ENCODE peak calls at places on chromosomes 1 and 21, in ten cellular contexts. T, B, U, D, Y, V, Z, I, X and A are unnamed samples.

GRCh38 chr1:7247158-7247557 is 461.9 kb downstream of the CAMTA1 start:
- DNase-seq in T (no peak), B (no peak), U (no peak), D (no peak), Y (no peak), V (no peak), Z (no peak), I (no peak), X (no peak), A (no peak)

GRCh38 chr1:31759266-31760023 is 4.7 kb downstream of the ADGRB2 start:
- DNase-seq in T (peak), B (no peak), U (peak), D (no peak), Y (no peak), V (no peak), Z (no peak), I (no peak), X (no peak), A (no peak)

GRCh38 chr21:25334046-25334730 is 273.1 kb downstream of the MRPL39 start:
- DNase-seq in T (no peak), B (no peak), U (no peak), D (no peak), Y (no peak), V (no peak), Z (no peak), I (no peak), X (no peak), A (no peak)

GRCh38 chr21:42500736-42501135 is 4.7 kb upstream of the RSPH1 start:
- DNase-seq in T (no peak), B (no peak), U (no peak), D (no peak), Y (no peak), V (no peak), Z (no peak), I (no peak), X (no peak), A (no peak)

GRCh38 chr1:66271904-66272254 is 262.1 kb upstream of the SGIP1 start:
- DNase-seq in T (peak), B (no peak), U (peak), D (peak), Y (no peak), V (no peak), Z (no peak), I (peak), X (peak), A (no peak)

GRCh38 chr1:157497987-157498781 is 54.1 kb downstream of the FCRL5 start:
- DNase-seq in T (no peak), B (no peak), U (no peak), D (no peak), Y (no peak), V (no peak), Z (no peak), I (no peak), X (no peak), A (no peak)

GRCh38 chr1:84698718-84699117 is 8.5 kb upstream of the SSX2IP start:
- DNase-seq in T (peak), B (no peak), U (peak), D (no peak), Y (peak), V (peak), Z (no peak), I (peak), X (no peak), A (peak)

GRCh38 chr1:7298749-7299151 is 472.3 kb upstream of the VAMP3 start:
- DNase-seq in T (peak), B (no peak), U (no peak), D (peak), Y (no peak), V (peak), Z (no peak), I (peak), X (no peak), A (no peak)

GRCh38 chr1:150288822-150289221 is 4.8 kb upstream of the MRPS21 start:
- DNase-seq in T (no peak), B (no peak), U (no peak), D (no peak), Y (no peak), V (no peak), Z (no peak), I (no peak), X (no peak), A (no peak)

GRCh38 chr1:10850026-10850425 is 53.6 kb upstream of the CASZ1 start:
- DNase-seq in T (no peak), B (no peak), U (no peak), D (no peak), Y (no peak), V (no peak), Z (no peak), I (no peak), X (no peak), A (no peak)

GRCh38 chr1:104648269-104648691 is 898.6 kb downstream of the AMY1C start:
- DNase-seq in T (no peak), B (peak), U (no peak), D (no peak), Y (peak), V (peak), Z (no peak), I (peak), X (no peak), A (no peak)

GRCh38 chr1:107430540-107431228 is 289.8 kb downstream of the NTNG1 start:
- DNase-seq in T (peak), B (no peak), U (peak), D (peak), Y (peak), V (peak), Z (no peak), I (peak), X (no peak), A (peak)

GRCh38 chr1:226888816-226889215 is 18.4 kb downstream of the PSEN2 start:
- DNase-seq in T (no peak), B (no peak), U (no peak), D (no peak), Y (no peak), V (no peak), Z (no peak), I (no peak), X (no peak), A (no peak)

GRCh38 chr21:16262109-16262508 is 532.3 kb downstream of the USP25 start:
- DNase-seq in T (no peak), B (no peak), U (no peak), D (no peak), Y (no peak), V (no peak), Z (no peak), I (no peak), X (no peak), A (no peak)

GRCh38 chr1:68558321-68559026 is 61.6 kb upstream of the DEPDC1 start:
- DNase-seq in T (no peak), B (no peak), U (no peak), D (no peak), Y (no peak), V (no peak), Z (no peak), I (no peak), X (no peak), A (no peak)

GRCh38 chr1:24673336-24673735 is 30.2 kb downstream of the SRRM1 start:
- DNase-seq in T (peak), B (no peak), U (no peak), D (peak), Y (no peak), V (no peak), Z (no peak), I (peak), X (no peak), A (no peak)

GRCh38 chr1:68812295-68812694 is 315.4 kb upstream of the DEPDC1 start:
- DNase-seq in T (no peak), B (no peak), U (no peak), D (no peak), Y (peak), V (no peak), Z (no peak), I (no peak), X (no peak), A (no peak)

GRCh38 chr1:52603680-52604501 is 1.7 kb downstream of the GPX7 start:
- DNase-seq in T (peak), B (no peak), U (peak), D (no peak), Y (no peak), V (no peak), Z (no peak), I (peak), X (no peak), A (no peak)

GRCh38 chr1:113747376-113747775 is 11.9 kb downstream of the PHTF1 start:
- DNase-seq in T (peak), B (no peak), U (peak), D (no peak), Y (no peak), V (no peak), Z (no peak), I (peak), X (no peak), A (no peak)

GRCh38 chr1:32107742-32108661 is at the start of gene KPNA6:
- DNase-seq in T (peak), B (peak), U (peak), D (peak), Y (peak), V (peak), Z (peak), I (peak), X (peak), A (peak)

GRCh38 chr1:62621907-62622306 is 24.6 kb downstream of the ANGPTL3 start:
- DNase-seq in T (peak), B (no peak), U (peak), D (peak), Y (peak), V (peak), Z (peak), I (peak), X (no peak), A (peak)

GRCh38 chr1:21781971-21782867 is 730 bp downstream of the USP48 start:
- DNase-seq in T (peak), B (no peak), U (peak), D (peak), Y (peak), V (no peak), Z (no peak), I (peak), X (peak), A (no peak)

GRCh38 chr1:218351617-218352438 is 6.7 kb downstream of the TGFB2 start:
- DNase-seq in T (peak), B (no peak), U (peak), D (no peak), Y (peak), V (no peak), Z (no peak), I (peak), X (no peak), A (no peak)